ENCODE peak calls at places on chromosomes 5 and 9, in four cellular contexts. M is body of pancreas, G is BE2C, D is upper lobe of right lung. T is an unnamed sample.

GRCh38 chr5:59039003-59039295 is 456.1 kb downstream of the RAB3C start:
- DNase-seq in D (no peak), G (peak; percentile 52), M (no peak), T (no peak)

GRCh38 chr5:93247126-93247525 is 333.9 kb downstream of the NR2F1-AS1 start:
- DNase-seq in M (no peak), G (no peak), D (no peak), T (no peak)

GRCh38 chr9:91949946-91950664 is at the start of gene ROR2:
- DNase-seq in M (peak; percentile 56), D (peak; percentile 77), G (peak; percentile 90), T (peak; percentile 77)

GRCh38 chr5:33854733-33855151 is 37.0 kb downstream of the ADAMTS12 start:
- DNase-seq in G (no peak), D (no peak), M (no peak), T (peak; percentile 74)

GRCh38 chr5:167754501-167754941 is 536.9 kb upstream of the WWC1 start:
- DNase-seq in D (no peak), M (no peak), G (no peak), T (no peak)

GRCh38 chr5:59132131-59132530 is 549.3 kb downstream of the RAB3C start:
- DNase-seq in M (no peak), G (no peak), D (no peak), T (no peak)

GRCh38 chr5:50836356-50836755 is 169.9 kb downstream of the PARP8 start:
- DNase-seq in G (no peak), D (no peak), M (no peak), T (no peak)

GRCh38 chr5:207599-207998 is 10.4 kb downstream of the CCDC127 start:
- DNase-seq in M (no peak), D (peak; percentile 38), G (no peak), T (no peak)

GRCh38 chr5:72134226-72134625 is 27.0 kb downstream of the MAP1B start:
- DNase-seq in D (no peak), G (no peak), M (no peak), T (no peak)

GRCh38 chr5:16412556-16412955 is 53.0 kb downstream of the ZNF622 start:
- DNase-seq in D (no peak), G (no peak), M (no peak), T (no peak)

GRCh38 chr9:4289411-4290380 is 10.2 kb downstream of the GLIS3 start:
- DNase-seq in M (no peak), G (no peak), D (no peak), T (no peak)

GRCh38 chr9:28792736-28793135 is 1219.5 kb upstream of the C9orf72 start:
- DNase-seq in D (no peak), M (no peak), G (no peak), T (no peak)
- H3K4me3 ChIP-seq in D (no peak overlapping the region), M (no peak overlapping the region), G (no peak overlapping the region), T (no peak overlapping the region)

DNA sequence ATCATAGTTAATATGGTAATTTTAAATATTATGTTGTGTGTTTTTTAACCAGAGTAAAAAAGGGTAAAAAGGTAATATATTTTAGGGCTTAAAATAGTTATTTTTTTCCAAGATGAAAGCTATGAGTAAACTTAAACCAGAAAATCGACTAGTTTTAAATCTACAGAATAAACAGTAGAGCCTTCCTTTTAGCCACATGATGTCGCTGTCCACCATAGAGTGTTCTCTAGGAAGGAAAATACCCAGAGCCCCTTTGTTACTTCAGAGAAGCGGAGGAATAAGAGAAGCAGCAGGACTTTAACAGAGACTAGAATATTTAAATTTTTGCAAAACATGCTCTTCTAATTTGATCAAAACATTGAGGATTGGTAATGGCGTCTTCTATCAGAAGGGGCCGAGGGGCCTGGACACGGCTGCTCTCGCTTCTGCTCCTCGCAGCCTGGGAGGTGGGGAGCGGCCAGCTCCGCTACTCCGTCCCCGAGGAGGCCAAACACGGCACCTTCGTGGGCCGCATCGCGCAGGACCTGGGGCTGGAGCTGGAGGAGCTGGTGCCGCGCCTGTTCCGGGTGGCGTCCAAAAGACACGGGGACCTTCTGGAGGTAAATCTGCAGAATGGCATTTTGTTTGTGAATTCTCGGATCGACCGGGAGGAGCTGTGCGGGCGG is at the start of gene PCDHA2:
- DNase-seq in D (no peak), G (peak; percentile 59), M (no peak), T (no peak)
- TF ChIP-seq CTCF in D (peak; percentile 28), G (peak; percentile 87), M (no peak), T (no peak)

GRCh38 chr9:124766326-124766725 is 4.8 kb downstream of the NR6A1 start:
- DNase-seq in M (no peak), G (no peak), D (no peak), T (no peak)

GRCh38 chr9:124762633-124763032 is 8.5 kb downstream of the NR6A1 start:
- DNase-seq in G (no peak), D (no peak), M (no peak), T (no peak)

GRCh38 chr9:124766815-124767554 is 4.1 kb downstream of the NR6A1 start:
- DNase-seq in D (no peak), G (no peak), M (no peak), T (no peak)

GRCh38 chr9:124765439-124765835 is 5.7 kb downstream of the NR6A1 start:
- DNase-seq in M (no peak), G (no peak), D (no peak), T (no peak)

GRCh38 chr9:124764774-124765438 is 6.2 kb downstream of the NR6A1 start:
- DNase-seq in G (no peak), D (no peak), M (no peak), T (peak; percentile 37)
- H3K4me3 ChIP-seq in G (no peak overlapping the region), D (no peak overlapping the region), M (no peak overlapping the region), T (no peak overlapping the region)

DNA sequence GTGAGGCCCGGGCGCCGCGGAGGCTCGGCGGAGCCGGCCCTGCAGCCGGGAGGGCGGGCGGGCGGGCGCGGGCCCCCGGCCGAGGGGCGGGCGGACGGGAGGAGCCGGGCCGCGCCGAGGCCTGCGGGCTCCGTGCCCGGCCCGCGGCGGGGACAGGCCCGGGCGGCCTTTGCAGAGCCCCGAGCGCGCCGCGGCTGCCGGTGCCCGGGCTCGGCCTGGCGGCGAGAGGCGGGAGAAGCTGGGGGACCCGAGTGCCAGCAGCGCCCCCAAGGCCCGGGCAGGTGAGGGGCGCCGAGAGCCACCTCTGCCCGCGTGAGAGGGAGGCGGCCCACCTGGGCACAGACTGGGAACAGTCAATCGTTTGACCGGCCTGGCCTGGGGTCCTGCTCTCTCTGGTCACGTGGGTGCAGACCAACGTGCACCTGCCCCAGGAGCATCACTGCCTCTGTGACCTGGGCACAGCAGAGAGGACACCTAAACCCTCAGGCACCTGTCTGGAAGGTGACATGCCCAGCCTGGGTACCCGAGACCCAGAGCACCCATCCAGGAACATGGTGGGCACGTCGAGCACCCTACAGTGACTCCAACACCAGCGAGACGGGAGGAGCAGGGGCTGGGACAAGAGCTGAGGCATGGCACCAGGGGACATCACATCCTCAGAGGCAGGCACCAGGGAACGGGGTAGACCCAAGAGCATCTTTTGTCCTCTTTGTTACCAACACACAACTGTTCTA is 554 bp downstream of the MVB12B start:
- DNase-seq in M (peak; percentile 17), D (peak; percentile 68), G (peak; percentile 20), T (no peak)
- TF ChIP-seq CTCF in M (no peak), D (no peak), G (no peak), T (no peak)

GRCh38 chr9:12813960-12814876 is 39.4 kb downstream of the LURAP1L start:
- DNase-seq in M (peak; percentile 67), D (no peak), G (peak; percentile 82), T (peak; percentile 100)

GRCh38 chr9:12814877-12815237 is 40.0 kb downstream of the LURAP1L start:
- DNase-seq in M (no peak), G (no peak), D (no peak), T (no peak)

GRCh38 chr9:12811935-12812334 is 37.1 kb downstream of the LURAP1L start:
- DNase-seq in D (no peak), M (no peak), G (no peak), T (no peak)

GRCh38 chr9:12812710-12813109 is 37.9 kb downstream of the LURAP1L start:
- DNase-seq in M (no peak), G (no peak), D (no peak), T (no peak)

DNA sequence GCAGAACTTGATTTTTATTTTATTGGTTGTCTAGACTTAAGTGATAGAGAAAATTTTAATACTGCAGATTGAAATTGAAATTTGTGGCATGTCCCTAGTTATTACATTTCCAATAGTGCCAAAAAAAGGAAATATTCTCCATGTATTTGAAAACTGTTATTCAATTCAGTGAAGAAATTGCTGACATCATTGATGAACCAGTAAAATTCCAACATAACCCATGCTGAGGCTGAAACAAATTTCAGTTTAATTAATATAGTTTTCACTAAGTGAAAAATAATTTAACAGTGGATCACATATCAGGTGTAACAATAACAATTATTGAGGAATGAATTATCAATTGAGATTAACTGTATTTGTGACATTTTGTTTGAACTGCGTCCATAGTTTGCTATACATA is 38.7 kb downstream of the LURAP1L start:
- DNase-seq in D (no peak), M (no peak), G (no peak), T (no peak)
- H3K4me3 ChIP-seq in D (no peak overlapping the region), M (no peak overlapping the region), G (peak overlapping the region; percentile 58), T (peak overlapping the region; percentile 0)

GRCh38 chr5:151225475-151225874 is 1.6 kb upstream of the CCDC69 start:
- DNase-seq in M (no peak), D (no peak), G (no peak), T (no peak)
- TF ChIP-seq CTCF in M (no peak), D (no peak), G (no peak), T (no peak)

GRCh38 chr9:133950206-133950915 is 41.8 kb downstream of the VAV2 start:
- DNase-seq in D (no peak), M (no peak), G (peak; percentile 43), T (peak; percentile 86)

GRCh38 chr9:133949486-133950061 is 42.5 kb downstream of the VAV2 start:
- DNase-seq in D (no peak), M (no peak), G (no peak), T (no peak)

GRCh38 chr9:133951265-133951664 is 40.9 kb downstream of the VAV2 start:
- DNase-seq in M (no peak), G (no peak), D (no peak), T (no peak)

GRCh38 chr9:133952598-133953550 is 39.2 kb downstream of the VAV2 start:
- DNase-seq in D (no peak), G (no peak), M (no peak), T (no peak)

DNA sequence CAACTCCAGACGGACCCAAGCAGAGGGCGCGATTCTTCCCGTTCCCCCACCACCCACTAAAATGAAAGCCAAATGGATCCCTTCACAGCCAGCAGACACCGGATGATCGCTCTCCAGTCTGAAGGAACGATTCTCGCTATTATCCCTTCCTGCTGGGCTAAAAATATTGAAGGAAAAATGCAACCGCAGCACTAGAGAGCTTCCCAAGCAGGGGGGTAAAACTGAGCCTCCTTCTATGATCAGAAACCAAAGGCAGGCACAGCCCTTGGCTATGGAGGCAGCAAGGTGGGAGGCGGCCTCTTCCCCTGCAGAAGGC is 41.2 kb downstream of the VAV2 start:
- DNase-seq in G (no peak), M (no peak), D (no peak), T (no peak)
- H3K4me3 ChIP-seq in G (no peak overlapping the region), M (no peak overlapping the region), D (no peak overlapping the region), T (peak overlapping the region; percentile 27)

GRCh38 chr5:132134384-132134783 is 60.8 kb downstream of the CSF2 start:
- DNase-seq in G (no peak), M (no peak), D (no peak), T (peak; percentile 27)
- TF ChIP-seq CTCF in G (peak; percentile 54), M (no peak), D (peak; percentile 37), T (peak; percentile 44)

GRCh38 chr5:115170924-115171510 is 1.3 kb upstream of the TRIM36 start:
- DNase-seq in M (no peak), D (no peak), G (no peak), T (no peak)
- H3K4me3 ChIP-seq in M (peak overlapping the region; percentile 72), D (peak overlapping the region; percentile 64), G (peak overlapping the region; percentile 92), T (peak overlapping the region; percentile 82)